ENCODE peak calls at places on chromosomes 3 and 15, in six cellular contexts. L, I, Q, W, K and U are unnamed samples.

GRCh38 chr3:162892921-162893793 is 1396.5 kb downstream of the OTOL1 start:
- DNase-seq in L (no peak), I (no peak), Q (no peak), W (no peak), K (no peak), U (no peak)

GRCh38 chr3:152196782-152197181 is 71.9 kb upstream of the MBNL1 start:
- DNase-seq in L (no peak), I (no peak), Q (no peak), W (no peak), K (no peak), U (no peak)

GRCh38 chr3:142460689-142461088 is 12.9 kb upstream of the XRN1 start:
- DNase-seq in L (no peak), I (no peak), Q (no peak), W (no peak), K (no peak), U (no peak)

GRCh38 chr3:72052841-72053409 is 268.0 kb upstream of the PROK2 start:
- DNase-seq in L (no peak), I (no peak), Q (no peak), W (no peak), K (no peak), U (no peak)

GRCh38 chr15:81666828-81667227 is 292.8 kb upstream of the TMC3 start:
- DNase-seq in L (no peak), I (no peak), Q (no peak), W (no peak), K (no peak), U (no peak)

GRCh38 chr15:24823473-24823872 is 131.3 kb upstream of the SNRPN start:
- DNase-seq in L (no peak), I (no peak), Q (peak; percentile 92), W (peak; percentile 3), K (no peak), U (no peak)

GRCh38 chr15:80870893-80871292 is 91.7 kb downstream of the CEMIP start:
- DNase-seq in L (no peak), I (no peak), Q (no peak), W (no peak), K (no peak), U (no peak)

GRCh38 chr3:149751551-149751950 is 738 bp downstream of the COMMD2 start:
- DNase-seq in L (no peak), I (no peak), Q (no peak), W (no peak), K (peak; percentile 14), U (no peak)

GRCh38 chr3:171489348-171489747 is 29.1 kb upstream of the TNIK start:
- DNase-seq in L (no peak), I (no peak), Q (no peak), W (no peak), K (no peak), U (no peak)

GRCh38 chr3:165194477-165195135 is 1.6 kb downstream of the SLITRK3 start:
- DNase-seq in L (no peak), I (no peak), Q (no peak), W (no peak), K (no peak), U (no peak)

GRCh38 chr3:149902498-149903139 is 68.1 kb downstream of the PFN2 start:
- DNase-seq in L (no peak), I (no peak), Q (no peak), W (no peak), K (no peak), U (no peak)

GRCh38 chr15:74664028-74664616 is 31.7 kb downstream of the EDC3 start:
- DNase-seq in L (peak; percentile 80), I (no peak), Q (no peak), W (peak; percentile 88), K (no peak), U (no peak)

GRCh38 chr15:62212746-62213145 is 47.7 kb upstream of the C2CD4B start:
- DNase-seq in L (no peak), I (no peak), Q (no peak), W (no peak), K (no peak), U (no peak)

GRCh38 chr3:13282528-13282985 is 137.6 kb downstream of the NUP210 start:
- DNase-seq in L (no peak), I (no peak), Q (peak; percentile 65), W (no peak), K (no peak), U (no peak)

GRCh38 chr3:100401674-100402036 is 316 bp downstream of the LNP1 start:
- DNase-seq in L (no peak), I (no peak), Q (no peak), W (no peak), K (no peak), U (no peak)

GRCh38 chr3:111904376-111905241 is 45.5 kb downstream of the PHLDB2 start:
- DNase-seq in L (no peak), I (no peak), Q (no peak), W (peak; percentile 53), K (no peak), U (no peak)

GRCh38 chr15:66472176-66472999 is 25.2 kb downstream of the SNAPC5 start:
- DNase-seq in L (no peak), I (no peak), Q (no peak), W (peak; percentile 41), K (no peak), U (no peak)

GRCh38 chr15:31157644-31158069 is 56.1 kb upstream of the TRPM1 start:
- DNase-seq in L (peak; percentile 57), I (no peak), Q (no peak), W (no peak), K (no peak), U (no peak)

GRCh38 chr3:171374260-171374659 is 85.9 kb downstream of the TNIK start:
- DNase-seq in L (no peak), I (no peak), Q (no peak), W (peak; percentile 78), K (no peak), U (no peak)

GRCh38 chr15:45184562-45185041 is 3.2 kb downstream of the SHF start:
- DNase-seq in L (no peak), I (no peak), Q (no peak), W (no peak), K (no peak), U (no peak)

GRCh38 chr3:14242490-14243311 is 64.1 kb downstream of the LSM3 start:
- DNase-seq in L (no peak), I (no peak), Q (no peak), W (no peak), K (no peak), U (no peak)

DNA sequence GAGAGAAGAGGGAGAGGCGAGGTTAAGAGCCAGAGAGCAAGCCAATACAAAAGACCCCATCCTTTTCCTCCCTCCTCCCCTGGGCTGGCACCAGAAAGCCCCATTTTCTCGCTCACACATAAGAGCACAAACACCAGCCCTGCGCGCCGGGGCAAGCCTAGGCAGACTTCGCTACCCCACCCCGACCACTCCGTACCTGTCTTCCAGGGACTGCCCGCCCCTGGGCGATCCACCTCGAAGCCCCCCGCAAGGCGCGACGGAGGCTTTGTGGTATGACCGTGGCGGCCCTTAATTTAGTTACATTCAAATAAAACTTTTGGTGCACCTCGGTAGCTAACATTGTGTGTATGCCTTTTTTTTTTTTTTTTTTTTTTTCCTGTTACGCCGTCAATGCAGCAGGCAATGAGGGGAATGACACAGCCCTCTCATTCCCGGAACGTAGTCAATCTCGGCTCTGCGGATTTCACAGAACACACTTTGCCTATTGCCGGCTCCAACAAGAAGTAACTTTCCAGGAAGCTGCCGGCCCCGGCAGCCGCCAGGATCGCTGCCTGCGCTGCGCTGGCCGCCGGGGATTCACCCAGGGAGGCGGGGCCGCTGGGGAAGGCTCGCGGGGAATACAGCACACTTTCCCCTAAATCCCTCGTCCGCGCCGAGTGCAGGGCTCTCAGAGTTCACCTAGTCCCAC is 7.7 kb downstream of the BCL6 start:
- DNase-seq in L (peak; percentile 80), I (peak; percentile 70), Q (peak; percentile 65), W (peak; percentile 79), K (peak; percentile 37), U (no peak)
- TF ChIP-seq CTCF in L (no peak), I (no peak), Q (no peak), W (no peak), K (no peak), U (no peak)

GRCh38 chr15:22867886-22868285 is 29.4 kb downstream of the NIPA2 start:
- DNase-seq in L (no peak), I (no peak), Q (no peak), W (no peak), K (no peak), U (no peak)
- TF ChIP-seq POLR2AphosphoS5 in L (no peak), I (no peak), Q (no peak), W (no peak), K (no peak), U (no peak)

GRCh38 chr3:45507820-45508317 is 86.7 kb upstream of the LIMD1 start:
- DNase-seq in L (no peak), I (no peak), Q (peak; percentile 61), W (peak; percentile 53), K (no peak), U (no peak)

GRCh38 chr3:45510519-45510918 is 84.0 kb upstream of the LIMD1 start:
- DNase-seq in L (no peak), I (no peak), Q (no peak), W (no peak), K (no peak), U (no peak)

GRCh38 chr3:45508659-45509037 is 85.9 kb upstream of the LIMD1 start:
- DNase-seq in L (no peak), I (no peak), Q (no peak), W (no peak), K (no peak), U (no peak)

GRCh38 chr3:45509038-45509767 is 85.3 kb upstream of the LIMD1 start:
- DNase-seq in L (no peak), I (no peak), Q (no peak), W (no peak), K (no peak), U (no peak)

DNA sequence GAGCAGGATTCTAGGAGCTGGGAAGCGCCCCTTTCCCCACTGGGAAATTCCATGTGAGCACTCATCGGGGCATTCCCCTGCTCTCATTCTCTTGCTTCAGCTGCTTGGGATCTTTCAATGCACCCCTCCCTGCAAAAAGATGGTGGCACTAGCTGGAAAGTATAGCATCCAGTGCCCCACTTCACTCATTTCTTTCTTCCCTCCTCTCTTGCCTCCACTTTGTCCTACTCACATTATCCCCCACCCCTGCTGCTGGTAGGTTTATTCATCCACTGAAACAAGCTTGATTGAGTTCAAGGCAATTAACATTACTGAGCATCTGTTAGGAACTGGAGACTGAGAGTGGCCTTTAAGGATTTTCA is 84.8 kb upstream of the LIMD1 start:
- DNase-seq in L (no peak), I (no peak), Q (no peak), W (no peak), K (no peak), U (no peak)
- TF ChIP-seq CTCF in L (no peak), I (no peak), Q (no peak), W (no peak), K (no peak), U (no peak)

DNA sequence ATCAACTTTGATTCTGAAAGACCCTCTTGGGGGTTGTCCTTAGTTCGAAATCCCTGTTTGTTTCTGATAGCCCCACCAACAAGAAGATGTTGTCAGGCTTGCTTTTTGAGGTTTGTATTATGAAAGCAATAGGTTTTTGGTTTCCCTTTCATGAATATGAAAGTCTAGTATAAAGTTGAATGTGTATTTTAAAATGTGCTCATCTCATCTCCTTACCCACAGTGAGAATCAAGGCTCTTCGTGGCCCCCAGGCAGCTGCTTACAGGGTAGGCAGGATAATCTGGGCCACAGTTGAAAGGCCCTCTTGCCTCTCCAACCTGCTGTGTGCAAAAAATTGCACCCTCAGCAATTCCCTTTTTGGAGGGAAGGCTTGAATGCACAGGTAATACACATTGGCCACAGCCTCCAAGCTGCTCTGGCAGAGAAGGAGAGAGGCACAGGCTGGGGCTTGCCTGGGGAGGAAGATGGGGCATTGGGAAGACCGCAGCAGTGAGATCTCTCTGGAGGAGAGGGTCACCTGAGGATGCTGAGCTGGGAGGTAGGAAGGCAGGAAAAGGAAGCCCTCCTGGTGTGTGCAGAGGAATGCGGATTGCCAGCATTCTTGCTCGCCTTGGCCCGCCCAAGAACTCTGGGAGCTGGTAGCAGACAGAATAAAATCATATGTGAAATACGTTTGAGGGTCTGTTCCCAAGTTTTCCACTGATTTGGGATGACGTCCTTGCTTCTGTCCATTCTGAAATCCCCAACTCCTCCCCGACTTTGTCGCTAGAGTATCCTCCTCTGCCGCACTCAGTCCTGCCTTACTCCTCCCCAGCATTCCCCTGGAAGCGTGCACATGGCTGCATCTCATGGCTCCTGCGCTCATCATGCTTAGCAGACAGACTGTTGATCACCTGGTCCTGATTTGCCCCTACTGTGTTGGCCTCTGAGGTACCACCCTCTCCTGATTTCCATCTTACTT is 196.4 kb downstream of the RPLP1 start:
- DNase-seq in L (no peak), I (peak; percentile 52), Q (peak; percentile 61), W (no peak), K (no peak), U (no peak)
- TF ChIP-seq POLR2AphosphoS5 in L (no peak), I (peak; percentile 34), Q (no peak), W (no peak), K (no peak), U (no peak)